ENCODE peak calls at places on chromosomes 12 and 14, in seven cellular contexts. One of them, this sample, is unnamed.

GRCh38 chr14:73744175-73744867 is 30.1 kb upstream of the PNMA1 start:
- DNase-seq in neuronal stem cell: no peak
- DNase-seq in mesendoderm: no peak
- DNase-seq in mesenchymal stem cell: no peak
- DNase-seq in IMR-90: no peak
- DNase-seq in H1: no peak
- DNase-seq in trophoblast cell: no peak
- DNase-seq in this sample: no peak

GRCh38 chr12:67813509-67813908 is 165.0 kb downstream of the DYRK2 start:
- DNase-seq in neuronal stem cell: no peak
- DNase-seq in mesendoderm: no peak
- DNase-seq in mesenchymal stem cell: no peak
- DNase-seq in IMR-90: peak; percentile 81
- DNase-seq in H1: no peak
- DNase-seq in trophoblast cell: peak; percentile 17
- DNase-seq in this sample: no peak

GRCh38 chr12:108786450-108786849 is 55.1 kb upstream of the CORO1C start:
- DNase-seq in neuronal stem cell: no peak
- DNase-seq in mesendoderm: no peak
- DNase-seq in mesenchymal stem cell: no peak
- DNase-seq in IMR-90: no peak
- DNase-seq in H1: no peak
- DNase-seq in trophoblast cell: no peak
- DNase-seq in this sample: no peak

GRCh38 chr12:57604454-57605307 is at the start of gene DTX3:
- DNase-seq in neuronal stem cell: no peak
- DNase-seq in mesendoderm: peak; percentile 53
- DNase-seq in mesenchymal stem cell: peak; percentile 36
- DNase-seq in IMR-90: no peak
- DNase-seq in H1: peak; percentile 70
- DNase-seq in trophoblast cell: no peak
- DNase-seq in this sample: peak; percentile 68

GRCh38 chr14:65487783-65488578 is 75.5 kb downstream of the FUT8 start:
- DNase-seq in neuronal stem cell: no peak
- DNase-seq in mesendoderm: no peak
- DNase-seq in mesenchymal stem cell: no peak
- DNase-seq in IMR-90: no peak
- DNase-seq in H1: no peak
- DNase-seq in trophoblast cell: no peak
- DNase-seq in this sample: no peak

GRCh38 chr12:43988838-43989560 is 153.1 kb downstream of the TMEM117 start:
- DNase-seq in neuronal stem cell: no peak
- DNase-seq in mesendoderm: no peak
- DNase-seq in mesenchymal stem cell: no peak
- DNase-seq in IMR-90: peak; percentile 55
- DNase-seq in H1: no peak
- DNase-seq in trophoblast cell: peak; percentile 50
- DNase-seq in this sample: no peak

GRCh38 chr12:2636741-2637140 is 158.0 kb upstream of the FKBP4 start:
- DNase-seq in neuronal stem cell: no peak
- DNase-seq in mesendoderm: no peak
- DNase-seq in mesenchymal stem cell: no peak
- DNase-seq in IMR-90: no peak
- DNase-seq in H1: no peak
- DNase-seq in trophoblast cell: no peak
- DNase-seq in this sample: no peak

GRCh38 chr12:29039013-29039412 is 110.1 kb upstream of the FAR2 start:
- DNase-seq in neuronal stem cell: no peak
- DNase-seq in mesendoderm: no peak
- DNase-seq in mesenchymal stem cell: peak; percentile 95
- DNase-seq in IMR-90: peak; percentile 83
- DNase-seq in H1: no peak
- DNase-seq in trophoblast cell: peak; percentile 17
- DNase-seq in this sample: no peak

GRCh38 chr14:84247693-84248092 is 1282.3 kb upstream of the FLRT2 start:
- DNase-seq in neuronal stem cell: no peak
- DNase-seq in mesendoderm: no peak
- DNase-seq in mesenchymal stem cell: no peak
- DNase-seq in IMR-90: no peak
- DNase-seq in H1: no peak
- DNase-seq in trophoblast cell: no peak
- DNase-seq in this sample: no peak

GRCh38 chr14:104443391-104444158 is 136.0 kb upstream of the C14orf180 start:
- DNase-seq in neuronal stem cell: no peak
- DNase-seq in mesendoderm: peak; percentile 71
- DNase-seq in mesenchymal stem cell: no peak
- DNase-seq in IMR-90: no peak
- DNase-seq in H1: peak; percentile 73
- DNase-seq in trophoblast cell: peak; percentile 1
- DNase-seq in this sample: peak; percentile 66

GRCh38 chr12:50353404-50353803 is 43.0 kb downstream of the FAM186A start:
- DNase-seq in neuronal stem cell: no peak
- DNase-seq in mesendoderm: peak; percentile 76
- DNase-seq in mesenchymal stem cell: no peak
- DNase-seq in IMR-90: no peak
- DNase-seq in H1: no peak
- DNase-seq in trophoblast cell: no peak
- DNase-seq in this sample: no peak

GRCh38 chr14:68401855-68402254 is 391.0 kb downstream of the ZFP36L1 start:
- DNase-seq in neuronal stem cell: no peak
- DNase-seq in mesendoderm: no peak
- DNase-seq in mesenchymal stem cell: peak; percentile 39
- DNase-seq in IMR-90: no peak
- DNase-seq in H1: no peak
- DNase-seq in trophoblast cell: no peak
- DNase-seq in this sample: no peak

GRCh38 chr12:7450667-7451066 is 6.7 kb upstream of the CD163L1 start:
- DNase-seq in neuronal stem cell: no peak
- DNase-seq in mesendoderm: peak; percentile 28
- DNase-seq in mesenchymal stem cell: no peak
- DNase-seq in IMR-90: no peak
- DNase-seq in H1: no peak
- DNase-seq in trophoblast cell: no peak
- DNase-seq in this sample: no peak

DNA sequence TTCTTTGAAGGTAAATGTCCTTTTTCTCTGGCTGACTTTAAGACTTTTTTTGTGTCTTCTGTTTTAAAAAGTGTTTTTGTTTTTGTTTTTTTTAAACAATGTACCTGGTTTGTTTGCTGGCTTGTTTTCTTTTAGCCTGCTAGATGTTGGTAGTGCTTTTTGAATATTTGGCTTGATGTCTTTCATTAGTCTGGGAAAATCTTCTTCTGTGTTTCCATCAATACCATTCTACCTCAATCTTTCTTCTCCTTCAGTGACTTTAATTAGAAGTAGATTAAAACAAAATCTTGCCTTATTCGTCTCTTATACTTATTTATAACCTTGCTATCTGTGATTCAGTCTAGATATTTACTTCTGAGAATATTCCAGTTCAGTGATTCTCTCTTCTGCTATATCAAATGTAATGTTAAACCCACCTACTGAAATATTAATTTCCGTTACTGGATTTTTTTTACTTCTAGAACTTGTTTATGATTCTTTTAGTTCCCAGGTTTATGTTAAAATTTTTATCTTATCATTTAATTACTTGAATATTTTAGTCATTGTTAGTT is 21.5 kb downstream of the LMNTD1 start:
- DNase-seq in neuronal stem cell: no peak
- DNase-seq in mesendoderm: no peak
- DNase-seq in mesenchymal stem cell: no peak
- DNase-seq in IMR-90: no peak
- DNase-seq in H1: no peak
- DNase-seq in trophoblast cell: no peak
- DNase-seq in this sample: no peak
- H2AK5ac ChIP-seq in neuronal stem cell: no peak overlapping the region
- H2AK5ac ChIP-seq in mesendoderm: no peak overlapping the region
- H2AK5ac ChIP-seq in mesenchymal stem cell: no peak overlapping the region
- H2AK5ac ChIP-seq in IMR-90: no peak overlapping the region
- H2AK5ac ChIP-seq in H1: no peak overlapping the region
- H2AK5ac ChIP-seq in trophoblast cell: no peak overlapping the region
- H2AK5ac ChIP-seq in this sample: no peak overlapping the region

DNA sequence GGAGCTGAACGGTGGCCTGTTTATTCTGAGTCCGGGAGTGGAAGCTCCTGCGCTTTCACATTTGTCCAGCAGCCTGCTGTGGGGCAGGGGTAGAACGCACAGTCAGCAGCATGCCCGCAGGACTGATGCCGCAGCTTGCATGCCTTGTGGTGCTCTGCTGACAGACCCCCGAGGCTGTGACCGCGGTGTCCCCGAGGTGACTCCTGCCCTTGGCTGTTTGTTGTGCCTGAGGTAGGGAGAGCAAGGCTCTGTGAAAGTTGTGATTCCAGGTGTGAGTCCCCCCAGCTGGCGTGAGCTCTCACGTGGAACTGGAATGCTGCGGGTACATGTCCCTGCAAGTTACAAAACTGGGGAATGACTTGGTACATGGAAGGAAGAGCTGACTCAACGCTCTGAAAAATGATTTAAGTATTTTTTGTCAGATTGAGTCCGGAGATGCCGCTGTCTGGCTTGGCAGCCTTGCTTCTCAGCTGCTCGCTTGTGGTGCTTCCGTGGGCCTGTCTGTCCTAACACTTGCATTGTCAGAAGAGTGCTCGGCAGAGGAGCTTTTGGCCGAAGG is 18.1 kb downstream of the MLXIP start:
- DNase-seq in neuronal stem cell: no peak
- DNase-seq in mesendoderm: no peak
- DNase-seq in mesenchymal stem cell: no peak
- DNase-seq in IMR-90: peak; percentile 70
- DNase-seq in H1: no peak
- DNase-seq in trophoblast cell: peak; percentile 99
- DNase-seq in this sample: no peak
- H2AK5ac ChIP-seq in neuronal stem cell: no peak overlapping the region
- H2AK5ac ChIP-seq in mesendoderm: no peak overlapping the region
- H2AK5ac ChIP-seq in mesenchymal stem cell: no peak overlapping the region
- H2AK5ac ChIP-seq in IMR-90: peak overlapping the region; percentile 66
- H2AK5ac ChIP-seq in H1: no peak overlapping the region
- H2AK5ac ChIP-seq in trophoblast cell: no peak overlapping the region
- H2AK5ac ChIP-seq in this sample: no peak overlapping the region

GRCh38 chr12:75548879-75549278 is 37.5 kb upstream of the KRR1 start:
- DNase-seq in neuronal stem cell: no peak
- DNase-seq in mesendoderm: peak; percentile 30
- DNase-seq in mesenchymal stem cell: no peak
- DNase-seq in IMR-90: no peak
- DNase-seq in H1: no peak
- DNase-seq in trophoblast cell: no peak
- DNase-seq in this sample: no peak
- H2AK5ac ChIP-seq in neuronal stem cell: no peak overlapping the region
- H2AK5ac ChIP-seq in mesendoderm: no peak overlapping the region
- H2AK5ac ChIP-seq in mesenchymal stem cell: no peak overlapping the region
- H2AK5ac ChIP-seq in IMR-90: no peak overlapping the region
- H2AK5ac ChIP-seq in H1: no peak overlapping the region
- H2AK5ac ChIP-seq in trophoblast cell: no peak overlapping the region
- H2AK5ac ChIP-seq in this sample: no peak overlapping the region

GRCh38 chr12:124486346-124486963 is 81.0 kb downstream of the NCOR2 start:
- DNase-seq in neuronal stem cell: no peak
- DNase-seq in mesendoderm: no peak
- DNase-seq in mesenchymal stem cell: no peak
- DNase-seq in IMR-90: no peak
- DNase-seq in H1: no peak
- DNase-seq in trophoblast cell: no peak
- DNase-seq in this sample: no peak

GRCh38 chr12:124482901-124483799 is 84.3 kb downstream of the NCOR2 start:
- DNase-seq in neuronal stem cell: no peak
- DNase-seq in mesendoderm: no peak
- DNase-seq in mesenchymal stem cell: no peak
- DNase-seq in IMR-90: no peak
- DNase-seq in H1: no peak
- DNase-seq in trophoblast cell: no peak
- DNase-seq in this sample: no peak

GRCh38 chr12:124485371-124485770 is 82.0 kb downstream of the NCOR2 start:
- DNase-seq in neuronal stem cell: no peak
- DNase-seq in mesendoderm: no peak
- DNase-seq in mesenchymal stem cell: no peak
- DNase-seq in IMR-90: no peak
- DNase-seq in H1: no peak
- DNase-seq in trophoblast cell: no peak
- DNase-seq in this sample: no peak

GRCh38 chr12:124484067-124484466 is 83.3 kb downstream of the NCOR2 start:
- DNase-seq in neuronal stem cell: no peak
- DNase-seq in mesendoderm: no peak
- DNase-seq in mesenchymal stem cell: no peak
- DNase-seq in IMR-90: no peak
- DNase-seq in H1: no peak
- DNase-seq in trophoblast cell: no peak
- DNase-seq in this sample: no peak

GRCh38 chr12:124484526-124484953 is 82.9 kb downstream of the NCOR2 start:
- DNase-seq in neuronal stem cell: no peak
- DNase-seq in mesendoderm: no peak
- DNase-seq in mesenchymal stem cell: no peak
- DNase-seq in IMR-90: no peak
- DNase-seq in H1: no peak
- DNase-seq in trophoblast cell: no peak
- DNase-seq in this sample: no peak
- H2AK5ac ChIP-seq in neuronal stem cell: peak overlapping the region; percentile 27
- H2AK5ac ChIP-seq in mesendoderm: no peak overlapping the region
- H2AK5ac ChIP-seq in mesenchymal stem cell: no peak overlapping the region
- H2AK5ac ChIP-seq in IMR-90: no peak overlapping the region
- H2AK5ac ChIP-seq in H1: no peak overlapping the region
- H2AK5ac ChIP-seq in trophoblast cell: no peak overlapping the region
- H2AK5ac ChIP-seq in this sample: no peak overlapping the region

This sample was measured in H9.